ENCODE peak calls at places on chromosomes 2 and 18, in five cellular contexts. G is effector memory CD4-positive, alpha-beta T cell; O is right atrium auricular region; Q is neuronal stem cell; M is OCI-LY7. L is an unnamed sample.

GRCh38 chr2:20702563-20702962 is 35.6 kb downstream of the GDF7 start:
- DNase-seq in Q (no peak), O (no peak), M (no peak), G (no peak), L (no peak)

GRCh38 chr2:28333606-28334526 is 58.8 kb upstream of the FOSL2 start:
- DNase-seq in G (no peak), O (no peak), Q (no peak), M (no peak), L (no peak)

GRCh38 chr2:241673797-241674725 is 12.6 kb downstream of the DTYMK start:
- DNase-seq in M (no peak), G (no peak), O (no peak), Q (no peak), L (no peak)

GRCh38 chr2:110800611-110801402 is 68.4 kb downstream of the ACOXL start:
- DNase-seq in G (no peak), O (peak; percentile 50), M (no peak), Q (no peak), L (no peak)

GRCh38 chr2:96695602-96696001 is 44.3 kb downstream of the LMAN2L start:
- DNase-seq in M (peak; percentile 13), G (no peak), Q (no peak), O (no peak), L (no peak)

GRCh38 chr2:168246072-168246482 is 1.3 kb downstream of the STK39 start:
- DNase-seq in G (no peak), M (no peak), Q (peak; percentile 29), O (no peak), L (no peak)

GRCh38 chr2:159617080-159617479 is 732 bp upstream of the BAZ2B start:
- DNase-seq in O (no peak), M (no peak), G (no peak), Q (no peak), L (no peak)

GRCh38 chr2:201639205-201639604 is 4.1 kb downstream of the TMEM237 start:
- DNase-seq in M (no peak), O (no peak), G (no peak), Q (no peak), L (no peak)

GRCh38 chr2:222499226-222499625 is 74.9 kb downstream of the SGPP2 start:
- DNase-seq in M (no peak), Q (no peak), O (no peak), G (no peak), L (no peak)

GRCh38 chr2:44943031-44943692 is 1.7 kb downstream of the SIX3 start:
- DNase-seq in G (no peak), M (no peak), O (no peak), Q (no peak), L (no peak)

GRCh38 chr2:84388133-84388532 is 70.9 kb downstream of the SUCLG1 start:
- DNase-seq in M (no peak), G (no peak), O (no peak), Q (no peak), L (no peak)

GRCh38 chr18:22412502-22412901 is 5.2 kb downstream of the CTAGE1 start:
- DNase-seq in M (no peak), Q (no peak), G (no peak), O (no peak), L (no peak)

GRCh38 chr2:81225756-81226155 is 921.2 kb upstream of the LRRTM1 start:
- DNase-seq in G (no peak), M (no peak), Q (no peak), O (no peak), L (no peak)

GRCh38 chr2:45649457-45649854 is 2.0 kb upstream of the PRKCE start:
- DNase-seq in Q (no peak), O (no peak), M (peak; percentile 51), G (no peak), L (no peak)

GRCh38 chr18:67771271-67771670 is 254.8 kb upstream of the DSEL start:
- DNase-seq in Q (no peak), G (no peak), O (no peak), M (no peak), L (no peak)

GRCh38 chr2:86064006-86064405 is 41.7 kb downstream of the POLR1A start:
- DNase-seq in M (no peak), G (no peak), Q (no peak), O (no peak), L (no peak)
- H3K36me3 ChIP-seq in M (peaks cover 98% of the 10 kb centered on the region), G (peaks cover 44% of the 10 kb centered on the region), Q (peaks cover 20% of the 10 kb centered on the region), O (peaks cover 48% of the 10 kb centered on the region), L (peaks cover 37% of the 10 kb centered on the region)

GRCh38 chr2:10242451-10242850 is 60.3 kb upstream of the HPCAL1 start:
- DNase-seq in G (no peak), Q (no peak), O (no peak), M (no peak), L (no peak)
- H3K36me3 ChIP-seq in G (no peaks in the 10 kb centered on the region), Q (no peaks in the 10 kb centered on the region), O (no peaks in the 10 kb centered on the region), M (no peaks in the 10 kb centered on the region), L (no peaks in the 10 kb centered on the region)

GRCh38 chr2:117997872-117998454 is 15.9 kb downstream of the CCDC93 start:
- DNase-seq in O (no peak), Q (no peak), G (no peak), M (no peak), L (no peak)
- H3K36me3 ChIP-seq in O (peaks cover 66% of the 10 kb centered on the region), Q (peaks cover 8% of the 10 kb centered on the region), G (peaks cover 85% of the 10 kb centered on the region), M (peaks cover 97% of the 10 kb centered on the region), L (peaks cover 78% of the 10 kb centered on the region)

DNA sequence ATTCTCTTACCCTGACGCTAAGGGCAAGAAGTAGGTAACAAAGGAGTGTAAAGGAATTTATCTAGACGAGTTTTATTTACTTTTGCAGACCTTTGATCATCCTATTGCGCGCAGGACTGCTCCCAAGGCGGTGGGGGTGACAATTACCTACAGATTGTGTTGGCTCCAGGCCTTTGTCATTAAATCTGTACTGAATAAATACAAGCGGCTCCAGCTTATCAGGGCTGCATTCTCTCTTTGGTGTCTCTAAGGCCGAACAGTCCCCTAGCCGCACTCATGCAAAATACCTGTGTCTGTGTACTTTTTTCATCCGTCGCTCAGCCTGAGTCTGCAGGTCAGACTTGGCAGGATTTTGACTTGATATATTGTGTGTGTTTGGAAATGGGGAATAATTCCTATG is 57.9 kb upstream of the DYSF start:
- DNase-seq in O (no peak), Q (no peak), G (no peak), M (no peak), L (no peak)
- H3K36me3 ChIP-seq in O (peaks cover 72% of the 10 kb centered on the region), Q (peaks cover 38% of the 10 kb centered on the region), G (peaks cover 50% of the 10 kb centered on the region), M (peaks cover 85% of the 10 kb centered on the region), L (peaks cover 23% of the 10 kb centered on the region)

L was measured in CD4-positive, alpha-beta memory T cell.